ENCODE peak calls at places on chromosomes 6 and 20, in six cellular contexts. Q, C, Z, H, E and R are unnamed samples. For H3K9me3, the result is how much of the 10 kb centered on the place peaks cover.

GRCh38 chr6:104413767-104414166 is 446.0 kb downstream of the HACE1 start:
- DNase-seq in Q (no peak), C (no peak), Z (no peak), H (no peak), E (no peak), R (no peak)

GRCh38 chr20:24392612-24393011 is 76.8 kb upstream of the SYNDIG1 start:
- DNase-seq in Q (no peak), C (no peak), Z (no peak), H (no peak), E (no peak), R (peak)

GRCh38 chr20:47319517-47320252 is 36.8 kb downstream of the ZMYND8 start:
- DNase-seq in Q (peak), C (no peak), Z (peak), H (peak), E (peak), R (peak)

GRCh38 chr20:17504326-17504897 is 26.8 kb downstream of the BFSP1 start:
- DNase-seq in Q (no peak), C (no peak), Z (no peak), H (no peak), E (no peak), R (peak)

GRCh38 chr6:4381379-4381778 is 246.0 kb upstream of the ECI2 start:
- DNase-seq in Q (peak), C (no peak), Z (no peak), H (no peak), E (peak), R (no peak)

GRCh38 chr6:141848029-141848890 is 284.5 kb upstream of the GJE1 start:
- DNase-seq in Q (peak), C (no peak), Z (no peak), H (no peak), E (no peak), R (no peak)

GRCh38 chr20:45969712-45970634 is 2.0 kb downstream of the ZNF335 start:
- DNase-seq in Q (peak), C (peak), Z (no peak), H (no peak), E (peak), R (peak)

GRCh38 chr6:5325173-5325572 is 63.9 kb downstream of the FARS2 start:
- DNase-seq in Q (no peak), C (no peak), Z (no peak), H (no peak), E (no peak), R (no peak)

GRCh38 chr6:15598273-15598778 is 64.5 kb downstream of the DTNBP1 start:
- DNase-seq in Q (no peak), C (no peak), Z (no peak), H (no peak), E (no peak), R (no peak)

GRCh38 chr6:85726206-85726605 is 83.5 kb upstream of the SYNCRIP start:
- DNase-seq in Q (no peak), C (peak), Z (no peak), H (no peak), E (no peak), R (no peak)
- H3K9me3 ChIP-seq in Q (under half), C (under half), Z (under half), H (under half), E (under half), R (under half)

DNA sequence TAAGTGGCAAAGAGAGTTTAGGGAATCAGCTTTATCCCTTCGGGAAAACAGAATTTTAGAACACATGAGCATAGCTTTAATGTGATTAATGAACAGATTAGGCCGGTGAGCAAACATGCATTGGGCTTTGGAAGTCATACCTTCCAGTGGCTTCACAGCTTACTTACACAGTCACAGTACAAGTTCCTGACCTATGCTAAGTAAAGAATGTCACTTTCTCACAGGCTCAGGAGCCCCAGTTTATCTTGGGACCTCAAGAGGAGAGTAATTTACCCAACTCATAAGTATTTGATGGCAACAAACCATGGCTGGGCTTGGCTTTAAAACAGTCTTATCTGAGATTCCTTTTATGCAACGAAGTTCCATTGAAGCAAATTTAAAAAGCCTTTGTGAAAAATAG is 195.9 kb downstream of the AKAP7 start:
- DNase-seq in Q (no peak), C (no peak), Z (no peak), H (no peak), E (no peak), R (no peak)
- H3K4ac ChIP-seq in Q (no peak), C (no peak), Z (no peak), H (no peak), E (no peak), R (no peak)

DNA sequence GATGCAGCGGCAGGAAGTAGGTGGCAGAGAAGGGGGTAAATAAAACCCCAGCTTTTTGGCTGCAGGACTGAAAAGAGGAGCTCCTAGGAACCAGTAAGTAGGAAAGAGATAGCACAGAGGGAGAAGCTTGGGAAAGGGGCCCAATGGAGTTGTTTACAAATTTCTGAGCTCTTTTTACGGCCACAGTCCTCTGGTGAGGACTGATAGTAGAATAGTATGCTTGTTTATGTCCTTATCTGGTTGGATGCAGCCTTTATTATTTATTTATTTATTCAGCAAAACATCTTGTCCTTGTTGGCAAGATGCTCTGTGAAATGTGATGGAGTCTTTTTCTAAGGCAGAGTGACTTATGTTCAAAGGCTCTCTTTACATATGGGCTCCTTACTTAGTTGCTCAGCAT is 119.7 kb upstream of the AHI1 start:
- DNase-seq in Q (no peak), C (no peak), Z (no peak), H (no peak), E (no peak), R (no peak)
- H2BK120ac ChIP-seq in Q (no peak), C (no peak), Z (no peak), H (no peak), E (no peak), R (no peak)

DNA sequence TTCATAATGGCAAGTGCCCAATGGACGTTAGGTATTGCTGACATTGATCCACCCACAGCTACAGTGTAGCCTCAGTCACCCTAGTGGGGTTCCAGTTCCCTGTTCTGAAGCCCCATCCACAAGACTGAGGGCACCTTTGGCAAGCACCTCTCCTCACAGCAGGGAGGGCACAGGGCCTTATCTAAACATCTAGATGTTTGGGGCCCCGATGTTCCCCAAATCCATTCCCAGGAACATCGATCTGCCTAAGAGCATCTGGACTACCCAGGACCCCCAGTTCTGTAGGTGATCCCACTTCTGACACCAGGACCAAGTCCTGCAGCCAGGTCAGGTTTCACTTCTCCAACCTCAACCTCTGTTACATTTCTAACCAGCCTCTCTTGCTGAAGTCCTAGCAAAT is 10.6 kb downstream of the APCDD1L start:
- DNase-seq in Q (no peak), C (no peak), Z (no peak), H (no peak), E (no peak), R (peak)
- H3K9me3 ChIP-seq in Q (under half), C (under half), Z (under half), H (under half), E (under half), R (under half)

DNA sequence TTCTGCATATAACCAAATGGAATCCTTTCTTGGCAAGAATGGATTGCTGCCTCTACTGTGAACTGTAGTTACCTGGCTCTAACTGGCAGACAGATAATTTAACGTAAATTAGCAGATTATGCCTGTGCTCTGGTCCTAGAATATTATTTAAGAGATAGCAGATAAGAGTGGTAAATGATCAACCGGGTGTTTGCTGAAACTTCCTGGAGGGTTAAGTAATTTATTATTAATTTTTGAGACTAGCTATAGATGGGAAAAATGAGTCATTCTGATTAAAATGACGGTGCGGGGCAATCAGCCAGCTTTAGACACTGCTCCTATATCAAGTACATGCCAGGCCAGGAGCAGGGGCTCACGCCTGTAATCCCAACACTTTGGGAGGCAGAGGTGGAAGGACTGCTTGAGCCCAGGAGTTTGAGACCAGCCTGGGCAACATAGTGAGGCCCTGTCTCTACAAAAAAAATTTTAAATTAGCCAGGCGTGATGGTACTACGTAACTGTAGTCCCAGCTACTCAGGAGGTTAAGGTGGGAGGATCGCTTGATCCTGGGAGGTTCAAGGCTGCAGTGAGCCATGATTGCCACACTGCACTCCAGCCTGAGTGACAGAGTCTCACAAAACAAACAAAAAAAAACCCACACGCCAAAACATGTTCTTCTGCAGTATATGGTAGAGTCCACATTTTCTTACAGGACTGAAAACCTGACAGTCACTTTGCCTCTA is 22.6 kb downstream of the B4GALT5 start:
- DNase-seq in Q (peak), C (no peak), Z (no peak), H (peak), E (peak), R (no peak)
- H3K4ac ChIP-seq in Q (no peak), C (no peak), Z (no peak), H (peak), E (no peak), R (no peak)

DNA sequence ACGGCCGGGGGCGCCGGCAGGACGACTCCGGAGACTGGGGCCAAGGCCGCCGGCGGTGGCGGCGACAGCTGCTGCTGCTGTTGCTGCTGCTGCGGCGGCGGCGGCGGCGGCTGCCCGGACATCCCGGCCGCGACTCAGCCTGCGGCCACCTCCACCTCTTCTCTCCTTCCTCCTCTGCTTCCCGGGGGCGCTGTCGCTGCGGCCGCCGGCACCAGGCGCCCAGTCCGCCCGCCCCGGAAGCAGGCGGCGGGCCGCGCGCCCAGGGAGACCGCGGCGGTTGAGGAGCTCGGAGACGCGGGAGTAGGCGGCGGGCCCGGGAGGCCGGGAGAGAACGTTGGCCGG is 280 bp downstream of the RANBP9 start:
- DNase-seq in Q (no peak), C (no peak), Z (no peak), H (peak), E (peak), R (peak)
- H2BK120ac ChIP-seq in Q (no peak), C (no peak), Z (no peak), H (peak), E (peak), R (no peak)

GRCh38 chr6:23175391-23175790 is 606.0 kb downstream of the HDGFL1 start:
- DNase-seq in Q (no peak), C (no peak), Z (no peak), H (no peak), E (peak), R (no peak)

GRCh38 chr6:23173231-23173630 is 603.9 kb downstream of the HDGFL1 start:
- DNase-seq in Q (peak), C (no peak), Z (no peak), H (no peak), E (peak), R (no peak)

GRCh38 chr6:23174781-23175361 is 605.5 kb downstream of the HDGFL1 start:
- DNase-seq in Q (peak), C (no peak), Z (no peak), H (no peak), E (peak), R (no peak)

GRCh38 chr6:23176883-23177282 is 607.5 kb downstream of the HDGFL1 start:
- DNase-seq in Q (no peak), C (no peak), Z (no peak), H (no peak), E (no peak), R (no peak)

DNA sequence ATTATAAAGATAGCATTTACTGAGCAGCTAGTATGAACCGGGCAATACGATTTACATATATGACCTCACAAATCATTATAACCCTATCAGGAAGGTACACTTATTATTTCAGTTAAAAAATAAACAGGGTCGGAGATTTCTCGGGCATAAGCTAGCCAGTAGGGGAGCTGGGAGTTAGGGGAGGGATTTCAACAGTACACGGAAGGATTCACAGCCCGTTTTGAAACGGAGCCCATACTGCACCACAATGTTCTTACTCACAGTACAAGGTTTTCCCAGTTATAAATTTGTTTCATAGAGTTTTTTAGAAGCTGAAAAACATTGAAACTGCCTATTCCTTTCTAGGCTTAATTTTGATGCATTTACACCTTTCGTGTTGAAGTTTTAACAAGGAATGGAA is 607.1 kb downstream of the HDGFL1 start:
- DNase-seq in Q (no peak), C (no peak), Z (no peak), H (no peak), E (no peak), R (no peak)
- H3K9me3 ChIP-seq in Q (under half), C (under half), Z (under half), H (under half), E (under half), R (under half)

GRCh38 chr6:16767765-16768514 is 6.7 kb upstream of the ATXN1 start:
- DNase-seq in Q (no peak), C (no peak), Z (no peak), H (no peak), E (peak), R (no peak)
- H3K4ac ChIP-seq in Q (peak), C (no peak), Z (no peak), H (no peak), E (no peak), R (no peak)

GRCh38 chr6:160891690-160892089 is 99.9 kb upstream of the MAP3K4 start:
- DNase-seq in Q (no peak), C (no peak), Z (no peak), H (no peak), E (no peak), R (no peak)
- H2BK120ac ChIP-seq in Q (no peak), C (no peak), Z (no peak), H (no peak), E (no peak), R (no peak)